ENCODE peak calls at places on chromosomes 5 and 9, in four cellular contexts. One of them, this sample, is unnamed.

GRCh38 chr5:89377752-89378455 is 494.9 kb upstream of the MEF2C start:
- DNase-seq in lower leg skin: no peak
- DNase-seq in GM12865: no peak
- DNase-seq in astrocyte of the spinal cord: no peak
- DNase-seq in this sample: no peak

GRCh38 chr9:92563701-92564100 is 27.9 kb upstream of the ECM2 start:
- DNase-seq in GM12865: no peak
- DNase-seq in astrocyte of the spinal cord: peak
- DNase-seq in lower leg skin: no peak
- DNase-seq in this sample: no peak

GRCh38 chr9:70121818-70122436 is 78.3 kb downstream of the MAMDC2 start:
- DNase-seq in GM12865: no peak
- DNase-seq in lower leg skin: no peak
- DNase-seq in astrocyte of the spinal cord: peak
- DNase-seq in this sample: no peak

GRCh38 chr9:75061169-75061568 is 26.8 kb downstream of the NMRK1 start:
- DNase-seq in astrocyte of the spinal cord: no peak
- DNase-seq in lower leg skin: no peak
- DNase-seq in GM12865: no peak
- DNase-seq in this sample: no peak

GRCh38 chr5:141992349-141992963 is 20.4 kb downstream of the GNPDA1 start:
- DNase-seq in lower leg skin: peak
- DNase-seq in astrocyte of the spinal cord: peak
- DNase-seq in GM12865: peak
- DNase-seq in this sample: peak

GRCh38 chr5:57327934-57328333 is 154.1 kb downstream of the GPBP1 start:
- DNase-seq in astrocyte of the spinal cord: no peak
- DNase-seq in GM12865: no peak
- DNase-seq in lower leg skin: no peak
- DNase-seq in this sample: no peak

GRCh38 chr5:83440826-83441225 is 30.7 kb upstream of the VCAN start:
- DNase-seq in lower leg skin: no peak
- DNase-seq in astrocyte of the spinal cord: peak
- DNase-seq in GM12865: no peak
- DNase-seq in this sample: no peak

GRCh38 chr5:139104577-139105271 is 93.4 kb downstream of the SIL1 start:
- DNase-seq in astrocyte of the spinal cord: peak
- DNase-seq in GM12865: no peak
- DNase-seq in lower leg skin: peak
- DNase-seq in this sample: no peak

GRCh38 chr5:107523019-107523680 is 147.6 kb downstream of the EFNA5 start:
- DNase-seq in lower leg skin: no peak
- DNase-seq in GM12865: no peak
- DNase-seq in astrocyte of the spinal cord: no peak
- DNase-seq in this sample: no peak

GRCh38 chr5:946720-947625 is 54.3 kb downstream of the TRIP13 start:
- DNase-seq in lower leg skin: no peak
- DNase-seq in GM12865: no peak
- DNase-seq in astrocyte of the spinal cord: no peak
- DNase-seq in this sample: peak

GRCh38 chr9:21357479-21358290 is 7.0 kb upstream of the IFNA6 start:
- DNase-seq in astrocyte of the spinal cord: peak
- DNase-seq in lower leg skin: no peak
- DNase-seq in GM12865: peak
- DNase-seq in this sample: no peak

GRCh38 chr5:134590992-134591659 is 41.5 kb downstream of the SAR1B start:
- DNase-seq in astrocyte of the spinal cord: no peak
- DNase-seq in GM12865: peak
- DNase-seq in lower leg skin: no peak
- DNase-seq in this sample: no peak

GRCh38 chr5:61132559-61132958 is 29.7 kb downstream of the SMIM15 start:
- DNase-seq in lower leg skin: no peak
- DNase-seq in astrocyte of the spinal cord: peak
- DNase-seq in GM12865: no peak
- DNase-seq in this sample: no peak

GRCh38 chr5:17292434-17293015 is 75.1 kb downstream of the BASP1 start:
- DNase-seq in lower leg skin: no peak
- DNase-seq in astrocyte of the spinal cord: no peak
- DNase-seq in GM12865: no peak
- DNase-seq in this sample: no peak

GRCh38 chr5:32538031-32538547 is 47.3 kb upstream of the SUB1 start:
- DNase-seq in astrocyte of the spinal cord: no peak
- DNase-seq in GM12865: peak
- DNase-seq in lower leg skin: no peak
- DNase-seq in this sample: no peak

GRCh38 chr9:97053717-97054116 is 14.8 kb upstream of the CTSV start:
- DNase-seq in lower leg skin: no peak
- DNase-seq in GM12865: no peak
- DNase-seq in astrocyte of the spinal cord: no peak
- DNase-seq in this sample: no peak

GRCh38 chr5:43416988-43417394 is 4.8 kb upstream of the CCL28 start:
- DNase-seq in lower leg skin: no peak
- DNase-seq in astrocyte of the spinal cord: no peak
- DNase-seq in GM12865: no peak
- DNase-seq in this sample: no peak

GRCh38 chr5:6143523-6143922 is 234.8 kb downstream of the MED10 start:
- DNase-seq in GM12865: no peak
- DNase-seq in lower leg skin: no peak
- DNase-seq in astrocyte of the spinal cord: no peak
- DNase-seq in this sample: no peak

GRCh38 chr9:117091529-117091928 is 323.3 kb downstream of the ASTN2 start:
- DNase-seq in GM12865: no peak
- DNase-seq in lower leg skin: no peak
- DNase-seq in astrocyte of the spinal cord: no peak
- DNase-seq in this sample: no peak

GRCh38 chr5:134374234-134374633 is 2.9 kb downstream of the UBE2B start:
- DNase-seq in GM12865: peak
- DNase-seq in astrocyte of the spinal cord: no peak
- DNase-seq in lower leg skin: no peak
- DNase-seq in this sample: no peak

GRCh38 chr5:172583931-172584511 is 57.0 kb upstream of the NEURL1B start:
- DNase-seq in lower leg skin: no peak
- DNase-seq in GM12865: no peak
- DNase-seq in astrocyte of the spinal cord: no peak
- DNase-seq in this sample: no peak

GRCh38 chr9:136697821-136698526 is 10.7 kb upstream of the AGPAT2 start:
- DNase-seq in astrocyte of the spinal cord: no peak
- DNase-seq in GM12865: no peak
- DNase-seq in lower leg skin: no peak
- DNase-seq in this sample: no peak

GRCh38 chr5:31638748-31639418 is at the start of gene PDZD2:
- DNase-seq in GM12865: peak
- DNase-seq in lower leg skin: peak
- DNase-seq in astrocyte of the spinal cord: peak
- DNase-seq in this sample: peak

GRCh38 chr5:138869763-138870500 is 5.2 kb downstream of the LRRTM2 start:
- DNase-seq in GM12865: no peak
- DNase-seq in lower leg skin: no peak
- DNase-seq in astrocyte of the spinal cord: peak
- DNase-seq in this sample: no peak

GRCh38 chr5:1789838-1790462 is 9.7 kb downstream of the MRPL36 start:
- DNase-seq in GM12865: no peak
- DNase-seq in lower leg skin: no peak
- DNase-seq in astrocyte of the spinal cord: peak
- DNase-seq in this sample: no peak

GRCh38 chr5:132283423-132284043 is 10.7 kb upstream of the SLC22A4 start:
- DNase-seq in astrocyte of the spinal cord: peak
- DNase-seq in GM12865: no peak
- DNase-seq in lower leg skin: no peak
- DNase-seq in this sample: no peak

GRCh38 chr5:56900858-56901578 is 8.4 kb upstream of the SETD9 start:
- DNase-seq in GM12865: peak
- DNase-seq in astrocyte of the spinal cord: peak
- DNase-seq in lower leg skin: peak
- DNase-seq in this sample: no peak

GRCh38 chr9:133112361-133113026 is 8.5 kb downstream of the RALGDS start:
- DNase-seq in GM12865: peak
- DNase-seq in astrocyte of the spinal cord: no peak
- DNase-seq in lower leg skin: peak
- DNase-seq in this sample: no peak

GRCh38 chr9:18821794-18822193 is 211.2 kb downstream of the SAXO1 start:
- DNase-seq in astrocyte of the spinal cord: peak
- DNase-seq in lower leg skin: no peak
- DNase-seq in GM12865: no peak
- DNase-seq in this sample: no peak

GRCh38 chr5:175590471-175590881 is 67.4 kb upstream of the HRH2 start:
- DNase-seq in GM12865: no peak
- DNase-seq in astrocyte of the spinal cord: peak
- DNase-seq in lower leg skin: no peak
- DNase-seq in this sample: no peak

GRCh38 chr5:36876965-36877666 is 547 bp downstream of the NIPBL start:
- DNase-seq in lower leg skin: peak
- DNase-seq in GM12865: peak
- DNase-seq in astrocyte of the spinal cord: peak
- DNase-seq in this sample: peak

GRCh38 chr9:109303900-109304299 is 17.0 kb downstream of the EPB41L4B start:
- DNase-seq in GM12865: no peak
- DNase-seq in lower leg skin: no peak
- DNase-seq in astrocyte of the spinal cord: no peak
- DNase-seq in this sample: no peak

GRCh38 chr5:124972703-124973102 is 226.3 kb upstream of the ZNF608 start:
- DNase-seq in lower leg skin: no peak
- DNase-seq in GM12865: no peak
- DNase-seq in astrocyte of the spinal cord: no peak
- DNase-seq in this sample: no peak
- TF ChIP-seq CTCF in lower leg skin: no peak
- TF ChIP-seq CTCF in GM12865: no peak
- TF ChIP-seq CTCF in astrocyte of the spinal cord: no peak
- TF ChIP-seq CTCF in this sample: no peak

GRCh38 chr9:33498387-33498786 is 24.7 kb upstream of the NOL6 start:
- DNase-seq in astrocyte of the spinal cord: peak
- DNase-seq in GM12865: peak
- DNase-seq in lower leg skin: no peak
- DNase-seq in this sample: no peak
- TF ChIP-seq CTCF in astrocyte of the spinal cord: no peak
- TF ChIP-seq CTCF in GM12865: no peak
- TF ChIP-seq CTCF in lower leg skin: no peak
- TF ChIP-seq CTCF in this sample: peak

GRCh38 chr9:71769175-71770165 is 1.2 kb upstream of the CEMIP2 start:
- DNase-seq in GM12865: peak
- DNase-seq in lower leg skin: peak
- DNase-seq in astrocyte of the spinal cord: peak
- DNase-seq in this sample: peak
- TF ChIP-seq CTCF in GM12865: no peak
- TF ChIP-seq CTCF in lower leg skin: no peak
- TF ChIP-seq CTCF in astrocyte of the spinal cord: no peak
- TF ChIP-seq CTCF in this sample: peak

DNA sequence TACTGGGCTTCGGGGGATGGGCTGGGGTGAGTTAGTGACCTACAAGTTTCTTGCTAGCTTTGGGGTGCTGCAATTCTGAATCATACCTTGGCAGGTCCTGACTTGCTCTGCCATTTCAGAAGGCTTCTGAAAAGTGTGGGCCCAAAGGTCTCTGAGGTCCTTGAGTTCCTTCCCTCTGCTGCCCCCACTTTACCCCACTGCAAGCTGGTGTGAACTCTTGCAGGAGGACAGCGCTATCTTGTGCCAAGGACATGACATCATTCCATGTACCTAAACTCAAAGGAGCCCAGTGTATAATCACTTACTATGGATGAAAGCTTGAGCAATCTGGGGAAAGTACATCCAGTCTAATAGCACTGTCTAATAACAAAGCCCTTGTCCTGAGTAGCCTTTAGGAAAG is 157.4 kb downstream of the RMI1 start:
- DNase-seq in astrocyte of the spinal cord: no peak
- DNase-seq in lower leg skin: no peak
- DNase-seq in GM12865: peak
- DNase-seq in this sample: no peak
- TF ChIP-seq CTCF in astrocyte of the spinal cord: no peak
- TF ChIP-seq CTCF in lower leg skin: no peak
- TF ChIP-seq CTCF in GM12865: no peak
- TF ChIP-seq CTCF in this sample: no peak

DNA sequence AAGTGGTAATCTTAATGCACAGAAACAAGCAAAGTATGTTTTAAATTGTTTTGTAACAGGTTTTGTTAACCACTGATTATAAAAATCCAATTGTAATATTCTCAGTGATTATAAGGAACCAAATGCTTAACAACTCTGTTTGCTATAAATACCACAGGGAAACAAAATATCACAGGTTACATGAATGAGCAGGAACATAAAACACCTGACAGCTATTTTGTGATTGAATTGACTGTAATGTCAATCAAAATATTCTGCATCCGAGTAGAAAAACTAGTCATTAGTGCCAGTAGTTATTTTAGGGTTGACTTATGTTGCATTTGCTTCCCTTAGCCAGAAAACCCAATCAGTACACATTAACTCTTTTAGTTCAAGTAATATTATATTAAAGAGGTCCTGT is 1707.8 kb upstream of the ACO1 start:
- DNase-seq in astrocyte of the spinal cord: no peak
- DNase-seq in GM12865: no peak
- DNase-seq in lower leg skin: no peak
- DNase-seq in this sample: no peak
- TF ChIP-seq CTCF in astrocyte of the spinal cord: no peak
- TF ChIP-seq CTCF in GM12865: no peak
- TF ChIP-seq CTCF in lower leg skin: no peak
- TF ChIP-seq CTCF in this sample: no peak

GRCh38 chr9:121949766-121950165 is 143.3 kb downstream of the TTLL11 start:
- DNase-seq in GM12865: no peak
- DNase-seq in astrocyte of the spinal cord: no peak
- DNase-seq in lower leg skin: no peak
- DNase-seq in this sample: no peak

GRCh38 chr9:121946465-121946864 is 146.6 kb downstream of the TTLL11 start:
- DNase-seq in lower leg skin: no peak
- DNase-seq in GM12865: no peak
- DNase-seq in astrocyte of the spinal cord: no peak
- DNase-seq in this sample: no peak

GRCh38 chr9:121947683-121948300 is 145.3 kb downstream of the TTLL11 start:
- DNase-seq in lower leg skin: no peak
- DNase-seq in astrocyte of the spinal cord: no peak
- DNase-seq in GM12865: no peak
- DNase-seq in this sample: no peak

GRCh38 chr9:121950441-121950840 is 142.7 kb downstream of the TTLL11 start:
- DNase-seq in lower leg skin: no peak
- DNase-seq in GM12865: no peak
- DNase-seq in astrocyte of the spinal cord: no peak
- DNase-seq in this sample: no peak

DNA sequence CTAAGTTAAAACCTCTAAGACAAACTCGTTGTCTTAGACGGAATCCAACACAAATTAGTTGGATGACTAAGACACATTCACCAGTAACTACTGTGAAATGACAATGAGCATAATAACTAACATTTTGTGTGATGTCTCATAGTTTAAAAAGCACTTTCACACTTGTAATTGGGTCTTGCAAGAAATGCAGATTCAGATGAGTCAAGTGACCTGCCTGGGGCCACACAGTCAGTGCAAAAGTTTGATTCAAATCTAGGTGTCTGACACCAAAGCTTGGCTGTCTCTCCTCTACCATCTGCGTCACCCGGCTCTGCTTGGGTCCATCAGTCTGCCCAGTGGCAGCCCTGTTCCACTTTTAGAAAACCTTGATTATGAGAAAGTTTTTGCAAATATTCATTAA is 143.7 kb downstream of the TTLL11 start:
- DNase-seq in astrocyte of the spinal cord: no peak
- DNase-seq in GM12865: no peak
- DNase-seq in lower leg skin: no peak
- DNase-seq in this sample: no peak
- TF ChIP-seq CTCF in astrocyte of the spinal cord: no peak
- TF ChIP-seq CTCF in GM12865: no peak
- TF ChIP-seq CTCF in lower leg skin: no peak
- TF ChIP-seq CTCF in this sample: no peak